ENCODE peak calls at places on chromosomes 11 and 22, in seven cellular contexts. One of them, this sample, is unnamed.

GRCh38 chr11:132685174-132685611 is 847.1 kb downstream of the OPCML start:
- DNase-seq in HCT116: no peak
- DNase-seq in stomach: no peak
- DNase-seq in HL-60: no peak
- DNase-seq in GM23338: no peak
- DNase-seq in sigmoid colon: no peak
- DNase-seq in spleen: no peak
- DNase-seq in this sample: no peak

GRCh38 chr22:17570851-17571631 is 7.7 kb downstream of the SLC25A18 start:
- DNase-seq in HCT116: no peak
- DNase-seq in stomach: peak
- DNase-seq in HL-60: no peak
- DNase-seq in GM23338: no peak
- DNase-seq in sigmoid colon: peak
- DNase-seq in spleen: peak
- DNase-seq in this sample: peak

GRCh38 chr22:20027966-20028854 is 7.3 kb downstream of the TANGO2 start:
- DNase-seq in HCT116: no peak
- DNase-seq in stomach: no peak
- DNase-seq in HL-60: no peak
- DNase-seq in GM23338: no peak
- DNase-seq in sigmoid colon: no peak
- DNase-seq in spleen: peak
- DNase-seq in this sample: no peak

GRCh38 chr22:43867839-43868652 is 5.7 kb upstream of the SULT4A1 start:
- DNase-seq in HCT116: no peak
- DNase-seq in stomach: peak
- DNase-seq in HL-60: peak
- DNase-seq in GM23338: peak
- DNase-seq in sigmoid colon: peak
- DNase-seq in spleen: peak
- DNase-seq in this sample: no peak

GRCh38 chr22:49328630-49329405 is 498.9 kb downstream of the BRD1 start:
- DNase-seq in HCT116: no peak
- DNase-seq in stomach: peak
- DNase-seq in HL-60: no peak
- DNase-seq in GM23338: no peak
- DNase-seq in sigmoid colon: no peak
- DNase-seq in spleen: peak
- DNase-seq in this sample: peak

GRCh38 chr11:134668076-134668475 is 256.0 kb upstream of the B3GAT1 start:
- DNase-seq in HCT116: no peak
- DNase-seq in stomach: peak
- DNase-seq in HL-60: no peak
- DNase-seq in GM23338: no peak
- DNase-seq in sigmoid colon: peak
- DNase-seq in spleen: peak
- DNase-seq in this sample: no peak

GRCh38 chr11:50088231-50088630 is 55.6 kb downstream of the OR4C45 start:
- DNase-seq in HCT116: no peak
- DNase-seq in stomach: no peak
- DNase-seq in HL-60: no peak
- DNase-seq in GM23338: no peak
- DNase-seq in sigmoid colon: no peak
- DNase-seq in spleen: no peak
- DNase-seq in this sample: no peak

GRCh38 chr11:1702506-1702905 is 5.5 kb downstream of the KRTAP5-6 start:
- DNase-seq in HCT116: no peak
- DNase-seq in stomach: no peak
- DNase-seq in HL-60: no peak
- DNase-seq in GM23338: no peak
- DNase-seq in sigmoid colon: no peak
- DNase-seq in spleen: peak
- DNase-seq in this sample: no peak

GRCh38 chr11:639324-639977 is 2.4 kb downstream of the DRD4 start:
- DNase-seq in HCT116: no peak
- DNase-seq in stomach: no peak
- DNase-seq in HL-60: no peak
- DNase-seq in GM23338: no peak
- DNase-seq in sigmoid colon: no peak
- DNase-seq in spleen: no peak
- DNase-seq in this sample: no peak

GRCh38 chr11:17695454-17696441 is 23.6 kb upstream of the MYOD1 start:
- DNase-seq in HCT116: no peak
- DNase-seq in stomach: no peak
- DNase-seq in HL-60: no peak
- DNase-seq in GM23338: peak
- DNase-seq in sigmoid colon: no peak
- DNase-seq in spleen: no peak
- DNase-seq in this sample: no peak

GRCh38 chr22:20291249-20291586 is 23.1 kb upstream of the RTN4R start:
- DNase-seq in HCT116: no peak
- DNase-seq in stomach: no peak
- DNase-seq in HL-60: no peak
- DNase-seq in GM23338: no peak
- DNase-seq in sigmoid colon: no peak
- DNase-seq in spleen: no peak
- DNase-seq in this sample: no peak

GRCh38 chr11:689630-690029 is 5.4 kb downstream of the DEAF1 start:
- DNase-seq in HCT116: no peak
- DNase-seq in stomach: no peak
- DNase-seq in HL-60: no peak
- DNase-seq in GM23338: no peak
- DNase-seq in sigmoid colon: no peak
- DNase-seq in spleen: no peak
- DNase-seq in this sample: no peak

GRCh38 chr22:45709004-45709739 is 37.5 kb downstream of the ATXN10 start:
- DNase-seq in HCT116: no peak
- DNase-seq in stomach: no peak
- DNase-seq in HL-60: no peak
- DNase-seq in GM23338: no peak
- DNase-seq in sigmoid colon: no peak
- DNase-seq in spleen: no peak
- DNase-seq in this sample: no peak

GRCh38 chr11:14894657-14895598 is 2.9 kb upstream of the CYP2R1 start:
- DNase-seq in HCT116: no peak
- DNase-seq in stomach: no peak
- DNase-seq in HL-60: peak
- DNase-seq in GM23338: no peak
- DNase-seq in sigmoid colon: peak
- DNase-seq in spleen: peak
- DNase-seq in this sample: no peak

DNA sequence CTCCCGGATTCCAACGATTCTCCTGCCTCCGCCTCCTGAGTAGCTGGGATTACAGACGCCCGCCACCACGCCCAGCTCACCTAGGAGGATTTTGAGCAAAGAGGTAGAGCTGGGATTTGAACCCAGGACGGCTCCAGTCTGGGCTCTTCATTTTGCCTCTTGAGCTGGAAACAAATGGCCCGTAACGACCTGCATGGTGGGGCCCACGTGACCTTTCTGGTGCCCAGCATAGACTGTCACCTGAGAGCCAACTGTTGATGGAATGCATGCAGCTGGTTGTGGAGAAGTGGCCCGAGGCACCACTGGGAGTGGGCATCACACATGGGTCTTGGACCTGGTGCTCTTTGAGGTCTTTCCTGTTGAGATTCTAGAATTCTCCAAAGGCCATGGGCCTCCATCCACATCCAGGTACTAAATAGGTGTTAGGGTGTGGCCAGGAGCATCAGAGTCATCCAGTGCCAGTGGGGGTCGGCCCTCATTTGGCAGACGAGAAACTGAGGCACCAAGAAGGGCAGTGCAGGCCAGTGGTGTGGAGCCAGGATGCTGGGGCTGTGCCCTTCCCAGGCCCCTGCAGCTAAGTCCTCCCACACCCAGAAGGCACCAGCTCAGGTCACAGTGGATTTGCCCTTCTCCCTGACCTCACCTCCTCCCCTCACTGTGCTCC is 3.9 kb downstream of the ATF4 start:
- DNase-seq in HCT116: no peak
- DNase-seq in stomach: no peak
- DNase-seq in HL-60: no peak
- DNase-seq in GM23338: no peak
- DNase-seq in sigmoid colon: no peak
- DNase-seq in spleen: no peak
- DNase-seq in this sample: no peak
- H3K4me3 ChIP-seq in HCT116: no peak
- H3K4me3 ChIP-seq in stomach: no peak
- H3K4me3 ChIP-seq in HL-60: no peak
- H3K4me3 ChIP-seq in GM23338: no peak
- H3K4me3 ChIP-seq in sigmoid colon: peak
- H3K4me3 ChIP-seq in spleen: peak
- H3K4me3 ChIP-seq in this sample: peak

DNA sequence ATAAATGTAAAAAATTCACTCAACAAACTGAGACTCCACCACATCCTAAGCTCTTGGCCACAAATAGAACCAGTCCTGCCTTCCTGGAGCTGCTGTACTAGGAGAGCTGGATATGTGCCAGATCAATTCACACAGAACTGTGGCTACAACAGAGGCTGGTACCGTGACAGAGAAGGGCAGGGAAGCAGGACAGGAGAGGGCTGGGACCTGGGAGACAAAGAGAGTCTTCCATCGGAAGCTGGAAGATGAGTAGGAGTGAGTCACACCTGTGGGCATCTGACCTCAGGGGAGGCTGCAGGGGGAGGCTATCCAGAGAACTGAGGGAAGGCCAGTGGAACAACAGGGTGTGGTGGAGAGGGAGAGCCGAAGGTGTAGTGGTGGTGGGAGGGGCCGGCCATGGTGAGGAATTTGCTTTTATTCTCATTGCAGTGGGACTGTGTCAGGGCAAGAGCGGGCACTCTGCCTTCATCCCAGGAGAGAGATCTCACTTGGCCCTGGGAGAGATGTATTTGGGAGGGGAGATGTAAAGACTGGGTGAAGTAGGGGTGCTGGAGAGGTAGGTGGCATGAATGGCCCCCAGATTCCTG is 1.9 kb upstream of the LTBP3 start:
- DNase-seq in HCT116: peak
- DNase-seq in stomach: no peak
- DNase-seq in HL-60: no peak
- DNase-seq in GM23338: no peak
- DNase-seq in sigmoid colon: peak
- DNase-seq in spleen: no peak
- DNase-seq in this sample: no peak
- TF ChIP-seq POLR2AphosphoS5 in HCT116: peak
- TF ChIP-seq POLR2AphosphoS5 in stomach: no peak
- TF ChIP-seq POLR2AphosphoS5 in HL-60: no peak
- TF ChIP-seq POLR2AphosphoS5 in GM23338: no peak
- TF ChIP-seq POLR2AphosphoS5 in sigmoid colon: no peak
- TF ChIP-seq POLR2AphosphoS5 in spleen: no peak
- TF ChIP-seq POLR2AphosphoS5 in this sample: no peak

GRCh38 chr11:86492370-86493030 is 117.8 kb downstream of the CCDC81 start:
- DNase-seq in HCT116: no peak
- DNase-seq in stomach: no peak
- DNase-seq in HL-60: no peak
- DNase-seq in GM23338: no peak
- DNase-seq in sigmoid colon: no peak
- DNase-seq in spleen: no peak
- DNase-seq in this sample: no peak

GRCh38 chr11:86488553-86488952 is 113.9 kb downstream of the CCDC81 start:
- DNase-seq in HCT116: no peak
- DNase-seq in stomach: no peak
- DNase-seq in HL-60: no peak
- DNase-seq in GM23338: no peak
- DNase-seq in sigmoid colon: no peak
- DNase-seq in spleen: no peak
- DNase-seq in this sample: no peak

GRCh38 chr11:86491048-86491447 is 116.4 kb downstream of the CCDC81 start:
- DNase-seq in HCT116: no peak
- DNase-seq in stomach: no peak
- DNase-seq in HL-60: no peak
- DNase-seq in GM23338: no peak
- DNase-seq in sigmoid colon: no peak
- DNase-seq in spleen: no peak
- DNase-seq in this sample: no peak

GRCh38 chr11:86489442-86489841 is 114.8 kb downstream of the CCDC81 start:
- DNase-seq in HCT116: no peak
- DNase-seq in stomach: no peak
- DNase-seq in HL-60: no peak
- DNase-seq in GM23338: no peak
- DNase-seq in sigmoid colon: no peak
- DNase-seq in spleen: no peak
- DNase-seq in this sample: no peak

GRCh38 chr11:86490582-86490981 is 115.9 kb downstream of the CCDC81 start:
- DNase-seq in HCT116: no peak
- DNase-seq in stomach: no peak
- DNase-seq in HL-60: no peak
- DNase-seq in GM23338: no peak
- DNase-seq in sigmoid colon: no peak
- DNase-seq in spleen: no peak
- DNase-seq in this sample: no peak
- H3K4me3 ChIP-seq in HCT116: no peak
- H3K4me3 ChIP-seq in stomach: no peak
- H3K4me3 ChIP-seq in HL-60: no peak
- H3K4me3 ChIP-seq in GM23338: no peak
- H3K4me3 ChIP-seq in sigmoid colon: no peak
- H3K4me3 ChIP-seq in spleen: no peak
- H3K4me3 ChIP-seq in this sample: no peak

GRCh38 chr22:38872172-38872830 is at the start of gene CBX6:
- DNase-seq in HCT116: peak
- DNase-seq in stomach: peak
- DNase-seq in HL-60: peak
- DNase-seq in GM23338: peak
- DNase-seq in sigmoid colon: peak
- DNase-seq in spleen: peak
- DNase-seq in this sample: peak

GRCh38 chr22:38871360-38872171 is 450 bp downstream of the CBX6 start:
- DNase-seq in HCT116: no peak
- DNase-seq in stomach: peak
- DNase-seq in HL-60: peak
- DNase-seq in GM23338: peak
- DNase-seq in sigmoid colon: peak
- DNase-seq in spleen: peak
- DNase-seq in this sample: peak

GRCh38 chr22:38873469-38874411 is 1.7 kb upstream of the CBX6 start:
- DNase-seq in HCT116: no peak
- DNase-seq in stomach: peak
- DNase-seq in HL-60: no peak
- DNase-seq in GM23338: no peak
- DNase-seq in sigmoid colon: peak
- DNase-seq in spleen: no peak
- DNase-seq in this sample: no peak

GRCh38 chr22:38874529-38875222 is 2.7 kb upstream of the CBX6 start:
- DNase-seq in HCT116: no peak
- DNase-seq in stomach: peak
- DNase-seq in HL-60: no peak
- DNase-seq in GM23338: no peak
- DNase-seq in sigmoid colon: peak
- DNase-seq in spleen: no peak
- DNase-seq in this sample: no peak

DNA sequence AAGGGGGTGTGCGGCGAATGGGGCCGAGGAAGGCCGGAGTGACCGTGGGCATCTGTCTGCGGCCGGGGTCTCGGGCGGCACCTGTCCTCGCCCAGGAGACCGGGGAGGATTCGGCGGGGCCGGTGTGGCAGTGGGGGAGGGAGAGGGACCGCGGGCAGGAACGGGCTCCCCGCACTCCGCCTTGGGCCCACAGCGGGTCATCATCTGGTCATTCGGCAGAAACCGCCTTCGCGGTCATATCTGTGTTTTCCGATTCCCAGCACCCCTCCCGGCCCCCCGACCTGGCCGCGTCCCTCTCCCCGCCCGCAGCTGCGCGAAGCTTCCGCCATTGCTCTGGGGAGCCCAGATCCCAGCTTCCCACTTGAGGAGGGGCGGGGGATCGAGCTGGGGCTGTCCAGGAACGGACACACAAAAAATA is 824 bp upstream of the CBX6 start:
- DNase-seq in HCT116: no peak
- DNase-seq in stomach: peak
- DNase-seq in HL-60: no peak
- DNase-seq in GM23338: peak
- DNase-seq in sigmoid colon: peak
- DNase-seq in spleen: peak
- DNase-seq in this sample: no peak
- TF ChIP-seq POLR2AphosphoS5 in HCT116: no peak
- TF ChIP-seq POLR2AphosphoS5 in stomach: peak
- TF ChIP-seq POLR2AphosphoS5 in HL-60: no peak
- TF ChIP-seq POLR2AphosphoS5 in GM23338: peak
- TF ChIP-seq POLR2AphosphoS5 in sigmoid colon: peak
- TF ChIP-seq POLR2AphosphoS5 in spleen: peak
- TF ChIP-seq POLR2AphosphoS5 in this sample: peak

This sample was measured in vagina.